ENCODE peak calls at places on chromosomes 7 and 10, in nine cellular contexts. D is hepatocyte, W is Caco-2, Q is heart right ventricle, X is heart left ventricle, V is Panc1, L is uterus, K is suprapubic skin, R is Peyer's patch. J is an unnamed sample.
A peak's percentile ranks its signal among the peaks of the same experiment; 100 is the strongest.

GRCh38 chr10:128902031-128902710 is 564.9 kb upstream of the MGMT start:
- DNase-seq in D (no peak), W (no peak), Q (no peak), X (no peak), V (no peak), L (no peak), K (no peak), R (no peak), J (no peak)

GRCh38 chr10:7797582-7797981 is 9.6 kb downstream of the ATP5F1C start:
- DNase-seq in D (peak; percentile 43), W (no peak), Q (peak; percentile 23), X (peak; percentile 59), V (no peak), L (no peak), K (no peak), R (no peak), J (no peak)

GRCh38 chr10:50480054-50481007 is 143.4 kb downstream of the SGMS1 start:
- DNase-seq in D (no peak), W (no peak), Q (no peak), X (no peak), V (no peak), L (no peak), K (no peak), R (no peak), J (no peak)

GRCh38 chr10:125003146-125003900 is 61.4 kb downstream of the ZRANB1 start:
- DNase-seq in D (no peak), W (no peak), Q (no peak), X (no peak), V (no peak), L (peak; percentile 15), K (peak; percentile 70), R (no peak), J (peak; percentile 30)

GRCh38 chr7:14196555-14196954 is 207.1 kb upstream of the ETV1 start:
- DNase-seq in D (no peak), W (no peak), Q (no peak), X (no peak), V (no peak), L (no peak), K (no peak), R (no peak), J (no peak)

GRCh38 chr7:121953601-121954000 is 80.6 kb downstream of the PTPRZ1 start:
- DNase-seq in D (no peak), W (no peak), Q (no peak), X (no peak), V (no peak), L (no peak), K (no peak), R (no peak), J (no peak)

GRCh38 chr7:156464339-156464738 is 176.2 kb upstream of the RNF32 start:
- DNase-seq in D (no peak), W (no peak), Q (no peak), X (no peak), V (no peak), L (no peak), K (no peak), R (no peak), J (no peak)

GRCh38 chr10:74189999-74190421 is 39.0 kb downstream of the ADK start:
- DNase-seq in D (peak; percentile 53), W (peak; percentile 64), Q (no peak), X (no peak), V (peak; percentile 73), L (no peak), K (no peak), R (no peak), J (peak; percentile 29)

GRCh38 chr7:29854257-29854938 is 48.1 kb downstream of the WIPF3 start:
- DNase-seq in D (peak; percentile 71), W (peak; percentile 84), Q (no peak), X (no peak), V (no peak), L (no peak), K (no peak), R (no peak), J (no peak)

GRCh38 chr7:104758504-104758903 is 255.5 kb upstream of the KMT2E start:
- DNase-seq in D (no peak), W (no peak), Q (no peak), X (no peak), V (no peak), L (no peak), K (no peak), R (no peak), J (no peak)

GRCh38 chr7:77409739-77410545 is 6.2 kb downstream of the GSAP start:
- DNase-seq in D (no peak), W (no peak), Q (no peak), X (no peak), V (no peak), L (no peak), K (no peak), R (no peak), J (no peak)

GRCh38 chr7:29988391-29989256 is 977 bp downstream of the SCRN1 start:
- DNase-seq in D (peak; percentile 70), W (peak; percentile 55), Q (peak; percentile 59), X (peak; percentile 61), V (peak; percentile 76), L (peak; percentile 49), K (peak; percentile 83), R (peak; percentile 60), J (peak; percentile 62)

GRCh38 chr7:88299126-88299525 is 7.6 kb downstream of the STEAP4 start:
- DNase-seq in D (no peak), W (no peak), Q (no peak), X (no peak), V (no peak), L (no peak), K (no peak), R (no peak), J (no peak)

GRCh38 chr7:16697507-16698199 is 51.7 kb downstream of the BZW2 start:
- DNase-seq in D (no peak), W (no peak), Q (no peak), X (no peak), V (no peak), L (no peak), K (no peak), R (no peak), J (no peak)

GRCh38 chr7:128389815-128390329 is 19.9 kb downstream of the IMPDH1 start:
- DNase-seq in D (no peak), W (no peak), Q (no peak), X (no peak), V (no peak), L (no peak), K (peak; percentile 64), R (peak; percentile 43), J (no peak)

GRCh38 chr7:128387663-128388485 is 21.9 kb downstream of the IMPDH1 start:
- DNase-seq in D (peak; percentile 83), W (peak; percentile 85), Q (peak; percentile 85), X (peak; percentile 86), V (peak; percentile 42), L (peak; percentile 73), K (peak; percentile 88), R (peak; percentile 76), J (peak; percentile 77)

GRCh38 chr7:128390871-128391565 is 18.8 kb downstream of the IMPDH1 start:
- DNase-seq in D (no peak), W (no peak), Q (no peak), X (no peak), V (no peak), L (no peak), K (peak; percentile 74), R (no peak), J (no peak)

GRCh38 chr7:128387216-128387615 is 22.6 kb downstream of the IMPDH1 start:
- DNase-seq in D (no peak), W (no peak), Q (no peak), X (no peak), V (no peak), L (no peak), K (peak; percentile 58), R (peak; percentile 46), J (no peak)

DNA sequence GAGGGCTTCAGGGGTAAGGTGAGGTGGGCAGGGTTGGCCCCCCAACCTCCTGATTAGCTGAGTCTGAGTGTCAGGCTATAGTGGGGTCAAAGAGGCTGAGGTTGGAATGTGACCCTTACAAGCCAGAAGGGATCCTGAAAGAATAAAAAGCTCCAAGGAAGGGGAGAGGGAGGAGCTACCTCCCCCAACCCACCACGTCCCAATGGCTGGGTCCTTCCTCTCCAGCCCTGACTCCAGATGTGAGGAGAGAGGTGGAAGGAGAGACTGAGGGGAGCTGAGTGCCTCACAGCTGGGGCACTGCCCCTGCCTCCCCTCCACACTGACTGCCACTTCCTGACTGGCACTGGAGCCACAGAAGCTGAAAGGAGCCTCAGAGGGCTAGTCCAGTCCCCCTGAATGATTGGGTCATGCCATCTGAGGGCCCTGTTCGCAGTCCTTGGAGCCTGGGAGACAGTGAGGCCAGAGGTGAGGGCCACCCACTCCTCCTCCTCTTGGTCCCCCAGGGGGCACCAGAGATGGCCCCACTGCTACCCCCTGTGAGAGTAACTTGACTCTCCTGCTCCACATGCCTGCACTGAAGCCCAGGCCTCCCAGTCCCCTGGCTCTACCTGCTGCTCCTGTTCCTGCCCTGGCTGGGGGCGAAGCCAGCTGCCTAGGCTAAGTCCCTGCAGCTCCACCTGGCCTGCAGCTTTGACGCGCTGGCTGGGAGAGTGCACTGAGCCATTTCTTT is 20.5 kb downstream of the IMPDH1 start:
- DNase-seq in D (no peak), W (no peak), Q (no peak), X (no peak), V (no peak), L (no peak), K (peak; percentile 50), R (peak; percentile 30), J (no peak)
- H3K36me3 ChIP-seq in D (no peaks in the 10 kb centered on the region), W (no peaks in the 10 kb centered on the region), Q (no peaks in the 10 kb centered on the region), X (peaks cover 1% of the 10 kb centered on the region), V (no peaks in the 10 kb centered on the region), L (no peaks in the 10 kb centered on the region), K (peaks cover 29% of the 10 kb centered on the region), R (peaks cover 13% of the 10 kb centered on the region), J (no peaks in the 10 kb centered on the region)

GRCh38 chr7:52088008-52088787 is 771.6 kb upstream of the COBL start:
- DNase-seq in D (peak; percentile 46), W (no peak), Q (peak; percentile 11), X (no peak), V (no peak), L (no peak), K (no peak), R (no peak), J (no peak)

GRCh38 chr7:52085610-52086009 is 769.0 kb upstream of the COBL start:
- DNase-seq in D (no peak), W (no peak), Q (no peak), X (no peak), V (no peak), L (no peak), K (no peak), R (no peak), J (no peak)

GRCh38 chr7:52091101-52091500 is 774.5 kb upstream of the COBL start:
- DNase-seq in D (no peak), W (no peak), Q (no peak), X (no peak), V (no peak), L (no peak), K (no peak), R (no peak), J (no peak)
- H3K4me3 ChIP-seq in D (no peak overlapping the region), W (no peak overlapping the region), Q (no peak overlapping the region), X (no peak overlapping the region), V (no peak overlapping the region), L (no peak overlapping the region), K (no peak overlapping the region), R (no peak overlapping the region), J (no peak overlapping the region)

GRCh38 chr10:89643812-89644690 is 991 bp downstream of the PANK1 start:
- DNase-seq in D (peak; percentile 93), W (peak; percentile 92), Q (peak; percentile 58), X (peak; percentile 87), V (peak; percentile 82), L (peak; percentile 82), K (peak; percentile 80), R (peak; percentile 87), J (peak; percentile 92)
- TF ChIP-seq CTCF in D (no peak), W (no peak), Q (no peak), X (no peak), V (peak; percentile 22), L (no peak), K (no peak), R (no peak), J (no peak)

GRCh38 chr10:68784476-68784875 is 42.9 kb upstream of the STOX1 start:
- DNase-seq in D (no peak), W (no peak), Q (no peak), X (no peak), V (no peak), L (no peak), K (no peak), R (no peak), J (no peak)
- H3K36me3 ChIP-seq in D (no peaks in the 10 kb centered on the region), W (peaks cover 3% of the 10 kb centered on the region), Q (no peaks in the 10 kb centered on the region), X (peaks cover 3% of the 10 kb centered on the region), V (peaks cover 37% of the 10 kb centered on the region), L (no peaks in the 10 kb centered on the region), K (peaks cover 91% of the 10 kb centered on the region), R (peaks cover 78% of the 10 kb centered on the region), J (peaks cover 8% of the 10 kb centered on the region)